ENCODE peak calls at places on chromosomes 5 and 9, in six cellular contexts. O, R, U, I, T and B are unnamed samples.

GRCh38 chr9:88310310-88310980 is 77.8 kb upstream of the SPIN1 start:
- DNase-seq in O (peak; percentile 39), R (no peak), U (no peak), I (no peak), T (no peak), B (peak; percentile 6)

GRCh38 chr9:98087420-98088354 is 31.2 kb downstream of the NANS start:
- DNase-seq in O (peak; percentile 75), R (no peak), U (peak; percentile 77), I (no peak), T (no peak), B (peak; percentile 62)

GRCh38 chr5:33892419-33893151 is 795 bp upstream of the ADAMTS12 start:
- DNase-seq in O (peak; percentile 68), R (peak; percentile 89), U (no peak), I (peak; percentile 80), T (no peak), B (no peak)

GRCh38 chr5:138978085-138978484 is 103.0 kb upstream of the LRRTM2 start:
- DNase-seq in O (no peak), R (no peak), U (no peak), I (no peak), T (no peak), B (no peak)

GRCh38 chr5:134396274-134396673 is 15.4 kb downstream of the CDKN2AIPNL start:
- DNase-seq in O (no peak), R (no peak), U (no peak), I (no peak), T (no peak), B (no peak)

GRCh38 chr5:75279324-75279723 is 42.6 kb upstream of the ANKRD31 start:
- DNase-seq in O (no peak), R (no peak), U (no peak), I (no peak), T (no peak), B (no peak)

GRCh38 chr5:151319334-151319733 is 15.8 kb upstream of the SLC36A3 start:
- DNase-seq in O (no peak), R (peak; percentile 19), U (no peak), I (no peak), T (no peak), B (peak; percentile 6)

GRCh38 chr5:68962632-68963484 is 131.0 kb upstream of the SLC30A5 start:
- DNase-seq in O (peak; percentile 78), R (peak; percentile 58), U (peak; percentile 73), I (peak; percentile 21), T (peak; percentile 70), B (peak; percentile 65)

GRCh38 chr9:128153947-128154695 is 4.9 kb downstream of the LCN2 start:
- DNase-seq in O (no peak), R (no peak), U (no peak), I (no peak), T (no peak), B (no peak)

GRCh38 chr5:121174351-121174750 is 677.3 kb upstream of the FTMT start:
- DNase-seq in O (no peak), R (no peak), U (no peak), I (no peak), T (no peak), B (no peak)

GRCh38 chr9:89309608-89310485 is 1.1 kb upstream of the CKS2 start:
- DNase-seq in O (peak; percentile 10), R (no peak), U (no peak), I (no peak), T (no peak), B (no peak)

GRCh38 chr5:149790276-149790675 is 60.2 kb downstream of the PPARGC1B start:
- DNase-seq in O (no peak), R (no peak), U (no peak), I (no peak), T (no peak), B (no peak)

GRCh38 chr9:34059954-34060353 is 11.3 kb upstream of the UBAP2 start:
- DNase-seq in O (no peak), R (no peak), U (no peak), I (no peak), T (no peak), B (no peak)

GRCh38 chr5:15393146-15393545 is 106.8 kb upstream of the FBXL7 start:
- DNase-seq in O (no peak), R (no peak), U (no peak), I (no peak), T (no peak), B (no peak)

GRCh38 chr9:78054180-78054579 is 22.6 kb upstream of the GNAQ start:
- DNase-seq in O (no peak), R (no peak), U (no peak), I (no peak), T (no peak), B (no peak)

DNA sequence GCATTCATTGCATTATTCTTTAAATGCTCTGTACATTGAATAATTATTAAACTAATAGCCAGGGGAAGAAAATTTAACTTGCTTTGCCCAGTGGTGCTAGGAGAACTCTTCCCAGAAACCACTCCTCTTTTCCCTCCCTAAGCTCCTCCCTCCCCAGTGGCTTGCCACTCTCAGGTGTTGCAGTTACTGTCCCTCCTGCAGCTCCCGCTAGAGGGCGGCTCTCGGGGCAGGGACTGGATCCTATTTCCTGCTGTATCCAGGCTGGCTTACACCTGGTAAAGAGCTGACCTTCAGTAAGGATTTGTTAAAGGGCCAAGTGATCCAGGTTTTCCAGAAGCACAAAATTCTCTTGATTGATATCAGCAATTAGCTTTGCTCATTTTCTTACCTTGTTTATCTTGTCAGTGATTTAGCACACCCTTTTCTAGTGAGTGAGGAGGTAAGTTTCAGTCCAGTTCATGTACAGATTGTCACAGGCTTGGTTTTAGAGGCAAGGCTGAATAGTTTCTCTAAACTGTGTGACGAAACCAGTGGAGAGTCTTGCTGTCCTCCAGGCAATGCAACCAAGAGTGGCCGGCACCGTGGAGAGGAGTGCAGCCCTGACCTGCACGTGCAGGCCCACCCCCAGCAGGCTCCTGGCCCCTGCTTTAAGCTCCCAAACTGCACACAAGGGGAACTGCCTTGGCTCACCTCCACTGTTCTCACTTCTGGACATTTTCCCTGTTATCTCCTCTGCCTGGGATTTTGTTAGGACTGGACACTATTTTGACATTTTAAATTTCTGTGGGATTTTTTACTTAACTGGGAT is 423.8 kb downstream of the SPOCK1 start:
- DNase-seq in O (peak; percentile 85), R (peak; percentile 36), U (peak; percentile 85), I (no peak), T (peak; percentile 82), B (peak; percentile 75)
- TF ChIP-seq CTCF in O (peak; percentile 89), R (peak; percentile 81), U (peak; percentile 78), I (peak; percentile 70), T (peak; percentile 70), B (peak; percentile 68)

GRCh38 chr5:145347026-145347616 is 488.0 kb downstream of the PRELID2 start:
- DNase-seq in O (peak; percentile 62), R (peak; percentile 84), U (no peak), I (peak; percentile 31), T (no peak), B (peak; percentile 43)
- TF ChIP-seq CTCF in O (peak; percentile 66), R (peak; percentile 90), U (peak; percentile 47), I (peak; percentile 70), T (peak; percentile 50), B (peak; percentile 42)

GRCh38 chr5:57094753-57095683 is 78.8 kb upstream of the GPBP1 start:
- DNase-seq in O (peak; percentile 45), R (peak; percentile 8), U (peak; percentile 31), I (no peak), T (no peak), B (peak; percentile 14)
- TF ChIP-seq CTCF in O (peak; percentile 55), R (peak; percentile 58), U (no peak), I (peak; percentile 28), T (no peak), B (no peak)

DNA sequence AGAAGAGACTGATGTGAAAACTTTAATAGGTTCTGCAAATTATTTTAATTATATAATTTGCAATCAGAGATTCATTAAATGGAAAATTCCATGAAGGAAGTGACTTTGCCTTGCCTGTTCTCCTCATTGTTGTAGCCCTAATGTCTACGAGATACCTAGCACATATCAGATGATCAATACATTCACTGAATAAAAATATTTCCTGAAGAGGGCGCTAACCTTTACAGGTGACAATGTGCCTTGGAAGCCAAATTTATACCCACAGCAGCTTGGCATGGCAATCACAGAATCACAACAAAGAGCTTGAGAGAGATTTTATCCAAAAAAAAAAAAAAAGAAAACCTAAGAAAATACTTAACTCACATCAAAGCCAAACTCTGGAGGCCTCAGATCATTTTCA is 17.4 kb downstream of the HAUS6 start:
- DNase-seq in O (peak; percentile 60), R (no peak), U (no peak), I (no peak), T (peak; percentile 37), B (no peak)
- TF ChIP-seq CTCF in O (peak; percentile 60), R (peak; percentile 72), U (peak; percentile 37), I (peak; percentile 30), T (peak; percentile 50), B (peak; percentile 36)

GRCh38 chr5:90383903-90384302 is 25.7 kb downstream of the CETN3 start:
- DNase-seq in O (no peak), R (no peak), U (no peak), I (no peak), T (no peak), B (no peak)
- TF ChIP-seq CTCF in O (no peak), R (no peak), U (no peak), I (no peak), T (no peak), B (no peak)

DNA sequence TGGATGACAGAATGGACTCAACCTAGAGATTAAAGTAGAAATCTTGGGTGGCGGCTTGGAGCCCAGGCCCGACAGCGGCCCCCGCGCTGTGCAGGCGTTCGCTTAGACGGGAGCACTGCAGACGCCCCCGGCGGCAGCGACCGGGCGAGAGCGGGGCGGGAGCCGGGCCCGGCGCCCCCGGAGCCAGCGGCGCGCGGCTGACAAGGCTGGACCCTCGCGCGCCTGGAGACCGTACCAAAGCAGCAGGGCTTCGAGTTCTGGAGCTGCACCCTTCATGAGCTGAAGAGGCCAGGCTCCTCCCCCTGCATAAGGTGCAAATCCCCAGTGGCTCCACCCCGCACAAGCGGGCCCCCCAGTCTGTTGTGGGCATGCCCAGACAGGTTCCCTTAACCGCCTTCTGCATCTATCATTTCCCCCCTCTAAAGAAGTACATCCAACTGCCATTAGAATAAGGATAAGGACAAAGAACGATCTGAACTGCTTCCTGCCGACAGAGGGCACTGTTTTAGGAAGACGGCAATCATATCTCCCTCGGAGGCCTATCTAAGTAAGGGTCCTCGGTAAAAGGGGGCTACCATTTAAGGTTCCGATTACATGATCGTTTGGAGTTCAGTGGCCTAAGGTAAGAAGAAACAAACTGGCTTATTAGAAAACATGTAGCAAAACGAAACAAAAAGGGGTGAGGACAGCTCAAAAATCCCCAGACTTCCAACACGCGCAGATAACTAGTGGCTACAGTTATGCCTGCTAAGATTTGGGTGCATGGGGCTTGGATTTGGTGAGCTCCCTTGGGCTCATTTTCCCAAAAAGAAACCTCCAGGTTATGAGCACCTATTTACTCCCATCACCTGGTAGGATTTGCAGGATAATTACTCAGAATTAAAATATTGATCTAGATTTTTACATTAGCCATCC is 66.3 kb downstream of the RGMB start:
- DNase-seq in O (no peak), R (no peak), U (no peak), I (no peak), T (no peak), B (no peak)
- TF ChIP-seq CTCF in O (no peak), R (peak; percentile 63), U (no peak), I (peak; percentile 45), T (peak; percentile 43), B (no peak)

DNA sequence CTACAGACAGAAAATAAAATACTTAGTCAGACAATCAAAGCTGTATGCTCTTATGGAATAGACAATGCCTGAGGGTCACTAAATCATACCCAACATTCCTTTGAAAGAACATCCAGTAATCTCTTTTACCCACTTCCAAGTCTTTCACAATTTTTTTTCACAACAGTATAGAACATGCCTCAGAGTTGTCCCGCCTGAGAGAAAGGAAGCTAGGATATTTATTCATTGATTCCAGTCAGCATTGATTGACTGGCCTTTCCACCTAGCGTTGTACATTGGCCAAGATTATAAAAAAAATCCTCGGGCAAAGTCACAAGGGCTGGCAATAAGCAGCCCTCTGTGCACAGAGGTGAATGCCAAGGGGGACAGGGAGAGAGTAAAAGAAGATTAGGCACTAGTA is 318.1 kb upstream of the PIK3R1 start:
- DNase-seq in O (no peak), R (no peak), U (no peak), I (no peak), T (no peak), B (no peak)
- TF ChIP-seq CTCF in O (no peak), R (no peak), U (no peak), I (no peak), T (no peak), B (no peak)